ENCODE peak calls at places on chromosomes 1 and 21, in five cellular contexts. P is heart right ventricle, U is aorta, I is mesendoderm, M is sigmoid colon. T is an unnamed sample. For H3K4me1, the result is how much of the 10 kb centered on the place peaks cover.

GRCh38 chr1:41626146-41626545 is 141.7 kb upstream of the EDN2 start:
- DNase-seq in M (peak), I (no peak), P (no peak), U (no peak), T (no peak)

GRCh38 chr1:225121095-225121494 is 191.6 kb downstream of the DNAH14 start:
- DNase-seq in M (no peak), P (no peak), I (no peak), U (no peak), T (no peak)

GRCh38 chr1:167135281-167135840 is 41.5 kb downstream of the STYXL2 start:
- DNase-seq in M (no peak), P (no peak), U (no peak), I (peak), T (no peak)

GRCh38 chr1:187261637-187262036 is 432.9 kb downstream of the PLA2G4A start:
- DNase-seq in U (no peak), I (no peak), M (no peak), P (no peak), T (peak)

GRCh38 chr1:17798799-17799382 is 43.8 kb downstream of the ACTL8 start:
- DNase-seq in M (no peak), U (no peak), P (no peak), I (no peak), T (no peak)

GRCh38 chr1:14896381-14897079 is 257.0 kb upstream of the TMEM51 start:
- DNase-seq in P (no peak), M (no peak), I (peak), U (no peak), T (no peak)

GRCh38 chr1:218813247-218813646 is 360.4 kb upstream of the LYPLAL1 start:
- DNase-seq in I (no peak), U (no peak), M (no peak), P (no peak), T (no peak)

GRCh38 chr1:230509281-230509977 is 83.3 kb upstream of the PGBD5 start:
- DNase-seq in U (peak), I (no peak), P (no peak), M (no peak), T (no peak)

GRCh38 chr1:66124670-66125069 is 332.0 kb downstream of the PDE4B start:
- DNase-seq in P (no peak), I (no peak), M (no peak), U (no peak), T (no peak)

GRCh38 chr1:81412954-81413353 is 387.8 kb upstream of the ADGRL2 start:
- DNase-seq in I (peak), P (no peak), M (no peak), U (no peak), T (no peak)

GRCh38 chr21:30209571-30209970 is 6.3 kb downstream of the CLDN8 start:
- DNase-seq in P (no peak), I (peak), M (no peak), U (no peak), T (no peak)

GRCh38 chr1:220409751-220410370 is 118.1 kb upstream of the MARK1 start:
- DNase-seq in U (no peak), P (no peak), M (no peak), I (no peak), T (no peak)

GRCh38 chr21:34818663-34819158 is 149.9 kb downstream of the CLIC6 start:
- DNase-seq in I (no peak), U (no peak), P (no peak), M (no peak), T (no peak)

GRCh38 chr1:97351846-97352245 is 569.0 kb downstream of the DPYD start:
- DNase-seq in M (no peak), I (no peak), P (no peak), U (no peak), T (no peak)

GRCh38 chr1:53987880-53988279 is 30.1 kb downstream of the LDLRAD1 start:
- DNase-seq in U (no peak), I (no peak), M (no peak), P (no peak), T (no peak)

GRCh38 chr1:77126309-77126708 is 92.9 kb downstream of the PIGK start:
- DNase-seq in P (no peak), I (peak), M (no peak), U (no peak), T (peak)

GRCh38 chr1:226108935-226109828 is 46.7 kb downstream of the H3-3A start:
- DNase-seq in M (peak), I (no peak), P (peak), U (peak), T (no peak)

GRCh38 chr1:37556712-37557196 is at the start of gene DNALI1:
- DNase-seq in P (peak), I (peak), U (peak), M (peak), T (peak)

GRCh38 chr21:35316456-35316855 is 267.4 kb upstream of the RUNX1 start:
- DNase-seq in M (no peak), U (no peak), P (no peak), I (no peak), T (no peak)

GRCh38 chr1:64864018-64864945 is 102.1 kb downstream of the JAK1 start:
- DNase-seq in P (peak), M (peak), U (peak), I (peak), T (peak)

GRCh38 chr1:238562376-238562775 is 671.7 kb upstream of the ZP4 start:
- DNase-seq in P (no peak), M (no peak), U (no peak), I (no peak), T (no peak)

GRCh38 chr1:189662190-189662589 is 815.5 kb downstream of the BRINP3 start:
- DNase-seq in P (no peak), I (no peak), U (no peak), M (no peak), T (no peak)

GRCh38 chr1:213989740-213990472 is 2.1 kb downstream of the PROX1 start:
- DNase-seq in M (peak), U (no peak), P (no peak), I (peak), T (peak)

GRCh38 chr1:182166750-182167149 is 105.2 kb upstream of the ZNF648 start:
- DNase-seq in P (no peak), M (no peak), I (no peak), U (no peak), T (no peak)

GRCh38 chr1:116852910-116853309 is 56.8 kb upstream of the PTGFRN start:
- DNase-seq in U (no peak), I (peak), M (no peak), P (no peak), T (no peak)

GRCh38 chr1:198267056-198267455 is 110.3 kb downstream of the NEK7 start:
- DNase-seq in M (no peak), I (no peak), U (no peak), P (no peak), T (no peak)

GRCh38 chr1:23865543-23865930 is 2.6 kb downstream of the FUCA1 start:
- DNase-seq in M (no peak), I (no peak), U (peak), P (no peak), T (peak)

GRCh38 chr1:221045842-221046831 is 166.9 kb downstream of the HLX start:
- DNase-seq in P (no peak), I (no peak), U (no peak), M (no peak), T (no peak)

GRCh38 chr21:38088916-38089762 is 167.7 kb upstream of the KCNJ15 start:
- DNase-seq in I (peak), U (no peak), M (no peak), P (no peak), T (no peak)

GRCh38 chr1:201945863-201946223 is 505 bp downstream of the LMOD1 start:
- DNase-seq in M (no peak), P (no peak), U (no peak), I (no peak), T (no peak)
- H3K27ac ChIP-seq in M (peak), P (peak), U (peak), I (no peak), T (no peak)

GRCh38 chr1:165855010-165855838 is 27.8 kb downstream of the UCK2 start:
- DNase-seq in I (no peak), P (no peak), U (no peak), M (no peak), T (no peak)
- H3K4me1 ChIP-seq in I (under half), P (half or more), U (under half), M (under half), T (under half)

GRCh38 chr1:1601564-1602320 is 1.8 kb upstream of the FNDC10 start:
- DNase-seq in I (no peak), P (no peak), U (no peak), M (no peak), T (no peak)

GRCh38 chr1:1598720-1599029 is 1.3 kb downstream of the FNDC10 start:
- DNase-seq in U (no peak), P (no peak), I (no peak), M (no peak), T (no peak)

GRCh38 chr1:1599030-1599916 is 662 bp downstream of the FNDC10 start:
- DNase-seq in U (no peak), M (no peak), P (peak), I (peak), T (no peak)

GRCh38 chr1:1600861-1601563 is 1.1 kb upstream of the FNDC10 start:
- DNase-seq in M (no peak), U (no peak), I (no peak), P (no peak), T (no peak)

GRCh38 chr1:1599919-1600860 is at the start of gene FNDC10:
- DNase-seq in U (no peak), I (no peak), P (peak), M (no peak), T (no peak)
- H3K4me3 ChIP-seq in U (peak), I (no peak), P (peak), M (no peak), T (peak)

GRCh38 chr1:109782927-109783326 is 19.2 kb upstream of the EPS8L3 start:
- DNase-seq in M (peak), P (peak), U (no peak), I (no peak), T (no peak)
- H3K27ac ChIP-seq in M (no peak), P (no peak), U (peak), I (no peak), T (no peak)

DNA sequence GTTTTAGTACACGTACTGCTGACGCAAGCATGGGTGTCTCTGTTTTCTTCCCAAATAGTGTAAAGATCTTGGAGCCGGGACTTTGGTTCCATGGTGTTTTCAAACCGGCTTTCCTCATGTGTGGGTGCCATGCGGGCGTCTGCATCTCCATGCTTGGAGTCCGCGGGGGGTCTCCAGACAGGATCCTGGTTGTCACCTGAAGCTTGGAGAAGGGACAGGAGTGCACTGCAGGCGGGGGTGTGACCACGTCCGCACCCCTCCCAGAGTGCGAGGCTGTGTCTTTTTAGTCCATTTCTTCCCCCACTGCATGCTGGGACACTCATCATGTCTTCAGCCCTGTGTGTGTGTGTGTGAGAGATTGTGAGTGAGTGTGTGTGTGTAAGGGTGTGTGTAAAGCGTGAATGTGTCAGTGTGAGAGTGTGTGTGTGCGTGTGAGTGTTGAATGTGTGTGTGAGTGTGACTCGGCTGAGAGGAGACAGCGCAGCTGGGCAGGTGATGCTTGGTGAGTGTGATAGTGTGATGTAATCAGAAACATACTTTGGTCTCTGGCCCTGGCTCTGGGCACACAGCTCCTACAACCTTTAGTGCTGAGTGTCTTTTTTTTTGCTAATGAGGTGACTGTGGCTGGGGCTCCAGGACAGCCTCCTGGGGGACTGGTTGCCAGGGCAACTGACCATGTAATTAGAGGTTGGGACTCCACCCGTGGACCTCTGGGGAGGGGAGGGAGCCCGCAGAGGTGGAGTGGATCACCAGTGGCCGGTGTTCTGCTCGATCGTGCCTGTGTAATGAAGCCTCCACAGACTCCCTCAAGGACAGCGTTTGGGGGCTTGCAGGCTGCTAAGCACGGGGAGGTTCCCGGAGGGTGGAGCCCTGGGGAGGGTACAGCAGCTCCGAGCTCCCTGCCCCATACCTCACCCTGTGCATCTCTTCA is 55.1 kb downstream of the AGPAT3 start:
- DNase-seq in M (no peak), P (no peak), I (peak), U (peak), T (peak)
- H3K4me1 ChIP-seq in M (under half), P (half or more), I (under half), U (under half), T (under half)

GRCh38 chr1:30759718-30760281 is 2.2 kb upstream of the LAPTM5 start:
- DNase-seq in P (no peak), M (no peak), I (no peak), U (no peak), T (peak)
- H3K4me3 ChIP-seq in P (no peak), M (no peak), I (no peak), U (no peak), T (no peak)